ENCODE peak calls at places on chromosomes 1 and 21, in eight cellular contexts. One of them, this sample, is unnamed.

GRCh38 chr21:25639167-25639921 is at the start of gene JAM2:
- DNase-seq in astrocyte of the spinal cord: peak
- DNase-seq in Calu3: no peak
- DNase-seq in lower leg skin: no peak
- DNase-seq in left lung: peak
- DNase-seq in ascending aorta: no peak
- DNase-seq in lung: no peak
- DNase-seq in IMR-90: peak
- DNase-seq in this sample: peak

GRCh38 chr1:27161594-27161993 is 6.7 kb upstream of the SLC9A1 start:
- DNase-seq in ascending aorta: no peak
- DNase-seq in Calu3: no peak
- DNase-seq in lower leg skin: no peak
- DNase-seq in left lung: no peak
- DNase-seq in IMR-90: no peak
- DNase-seq in astrocyte of the spinal cord: no peak
- DNase-seq in lung: no peak
- DNase-seq in this sample: no peak

GRCh38 chr1:1162597-1163537 is 10.8 kb upstream of the TTLL10 start:
- DNase-seq in astrocyte of the spinal cord: no peak
- DNase-seq in Calu3: peak
- DNase-seq in lung: peak
- DNase-seq in IMR-90: no peak
- DNase-seq in ascending aorta: no peak
- DNase-seq in lower leg skin: no peak
- DNase-seq in left lung: peak
- DNase-seq in this sample: no peak

GRCh38 chr21:41952568-41953248 is 1.1 kb downstream of the C2CD2 start:
- DNase-seq in left lung: no peak
- DNase-seq in lower leg skin: no peak
- DNase-seq in ascending aorta: no peak
- DNase-seq in IMR-90: peak
- DNase-seq in lung: no peak
- DNase-seq in astrocyte of the spinal cord: no peak
- DNase-seq in Calu3: no peak
- DNase-seq in this sample: no peak

GRCh38 chr21:44887126-44887806 is 13.8 kb upstream of the PTTG1IP start:
- DNase-seq in IMR-90: no peak
- DNase-seq in lower leg skin: no peak
- DNase-seq in left lung: no peak
- DNase-seq in lung: no peak
- DNase-seq in astrocyte of the spinal cord: no peak
- DNase-seq in Calu3: no peak
- DNase-seq in ascending aorta: no peak
- DNase-seq in this sample: no peak

GRCh38 chr1:15088146-15089025 is 65.2 kb upstream of the TMEM51 start:
- DNase-seq in lower leg skin: no peak
- DNase-seq in ascending aorta: no peak
- DNase-seq in left lung: no peak
- DNase-seq in astrocyte of the spinal cord: no peak
- DNase-seq in IMR-90: peak
- DNase-seq in Calu3: no peak
- DNase-seq in lung: no peak
- DNase-seq in this sample: no peak

GRCh38 chr1:47659141-47659540 is 221.3 kb downstream of the FOXD2 start:
- DNase-seq in lung: no peak
- DNase-seq in astrocyte of the spinal cord: no peak
- DNase-seq in ascending aorta: no peak
- DNase-seq in lower leg skin: no peak
- DNase-seq in Calu3: no peak
- DNase-seq in IMR-90: no peak
- DNase-seq in left lung: no peak
- DNase-seq in this sample: peak

GRCh38 chr21:15549671-15550070 is 180.1 kb upstream of the USP25 start:
- DNase-seq in IMR-90: peak
- DNase-seq in astrocyte of the spinal cord: peak
- DNase-seq in lower leg skin: no peak
- DNase-seq in Calu3: no peak
- DNase-seq in left lung: no peak
- DNase-seq in ascending aorta: no peak
- DNase-seq in lung: no peak
- DNase-seq in this sample: no peak

GRCh38 chr1:67850151-67850551 is 16.9 kb upstream of the GNG12 start:
- DNase-seq in lung: no peak
- DNase-seq in left lung: no peak
- DNase-seq in ascending aorta: no peak
- DNase-seq in lower leg skin: no peak
- DNase-seq in IMR-90: peak
- DNase-seq in astrocyte of the spinal cord: peak
- DNase-seq in Calu3: peak
- DNase-seq in this sample: no peak

GRCh38 chr1:57102957-57103356 is 137.1 kb upstream of the C8B start:
- DNase-seq in lung: no peak
- DNase-seq in astrocyte of the spinal cord: no peak
- DNase-seq in ascending aorta: no peak
- DNase-seq in IMR-90: no peak
- DNase-seq in Calu3: no peak
- DNase-seq in lower leg skin: no peak
- DNase-seq in left lung: no peak
- DNase-seq in this sample: no peak

GRCh38 chr21:16797530-16797929 is 715.3 kb upstream of the CXADR start:
- DNase-seq in ascending aorta: no peak
- DNase-seq in Calu3: no peak
- DNase-seq in IMR-90: no peak
- DNase-seq in lower leg skin: no peak
- DNase-seq in lung: no peak
- DNase-seq in astrocyte of the spinal cord: no peak
- DNase-seq in left lung: no peak
- DNase-seq in this sample: no peak

GRCh38 chr1:158930504-158930903 is 848 bp upstream of the PYHIN1 start:
- DNase-seq in left lung: no peak
- DNase-seq in IMR-90: no peak
- DNase-seq in ascending aorta: no peak
- DNase-seq in Calu3: no peak
- DNase-seq in lung: no peak
- DNase-seq in lower leg skin: no peak
- DNase-seq in astrocyte of the spinal cord: no peak
- DNase-seq in this sample: no peak

GRCh38 chr1:44405804-44406743 is 1.0 kb downstream of the RNF220 start:
- DNase-seq in astrocyte of the spinal cord: no peak
- DNase-seq in left lung: peak
- DNase-seq in Calu3: peak
- DNase-seq in ascending aorta: no peak
- DNase-seq in lower leg skin: no peak
- DNase-seq in IMR-90: no peak
- DNase-seq in lung: no peak
- DNase-seq in this sample: no peak

GRCh38 chr21:21137986-21138385 is 139.8 kb downstream of the NCAM2 start:
- DNase-seq in lower leg skin: no peak
- DNase-seq in lung: no peak
- DNase-seq in astrocyte of the spinal cord: peak
- DNase-seq in Calu3: no peak
- DNase-seq in ascending aorta: no peak
- DNase-seq in IMR-90: peak
- DNase-seq in left lung: no peak
- DNase-seq in this sample: no peak

GRCh38 chr1:41380195-41380594 is 19.0 kb downstream of the FOXO6 start:
- DNase-seq in lung: no peak
- DNase-seq in left lung: no peak
- DNase-seq in Calu3: no peak
- DNase-seq in lower leg skin: no peak
- DNase-seq in ascending aorta: no peak
- DNase-seq in IMR-90: no peak
- DNase-seq in astrocyte of the spinal cord: no peak
- DNase-seq in this sample: no peak

GRCh38 chr1:86015375-86015774 is 141.2 kb downstream of the COL24A1 start:
- DNase-seq in IMR-90: no peak
- DNase-seq in lower leg skin: no peak
- DNase-seq in lung: no peak
- DNase-seq in astrocyte of the spinal cord: no peak
- DNase-seq in left lung: no peak
- DNase-seq in ascending aorta: no peak
- DNase-seq in Calu3: no peak
- DNase-seq in this sample: no peak

GRCh38 chr1:45331436-45332345 is 5.0 kb downstream of the HPDL start:
- DNase-seq in lower leg skin: no peak
- DNase-seq in left lung: no peak
- DNase-seq in IMR-90: no peak
- DNase-seq in astrocyte of the spinal cord: no peak
- DNase-seq in ascending aorta: no peak
- DNase-seq in Calu3: no peak
- DNase-seq in lung: no peak
- DNase-seq in this sample: no peak

GRCh38 chr1:152926091-152926490 is 17.7 kb downstream of the IVL start:
- DNase-seq in lung: no peak
- DNase-seq in IMR-90: peak
- DNase-seq in lower leg skin: no peak
- DNase-seq in left lung: no peak
- DNase-seq in ascending aorta: no peak
- DNase-seq in astrocyte of the spinal cord: peak
- DNase-seq in Calu3: no peak
- DNase-seq in this sample: no peak
- TF ChIP-seq CTCF in lung: no peak
- TF ChIP-seq CTCF in IMR-90: peak
- TF ChIP-seq CTCF in lower leg skin: no peak
- TF ChIP-seq CTCF in left lung: no peak
- TF ChIP-seq CTCF in ascending aorta: peak
- TF ChIP-seq CTCF in astrocyte of the spinal cord: peak
- TF ChIP-seq CTCF in Calu3: peak
- TF ChIP-seq CTCF in this sample: no peak

GRCh38 chr1:6927626-6928025 is 142.4 kb downstream of the CAMTA1 start:
- DNase-seq in lung: no peak
- DNase-seq in IMR-90: peak
- DNase-seq in left lung: no peak
- DNase-seq in ascending aorta: no peak
- DNase-seq in astrocyte of the spinal cord: no peak
- DNase-seq in lower leg skin: no peak
- DNase-seq in Calu3: no peak
- DNase-seq in this sample: no peak

GRCh38 chr1:6936308-6936675 is 151.0 kb downstream of the CAMTA1 start:
- DNase-seq in left lung: no peak
- DNase-seq in astrocyte of the spinal cord: no peak
- DNase-seq in lung: no peak
- DNase-seq in Calu3: no peak
- DNase-seq in ascending aorta: no peak
- DNase-seq in lower leg skin: no peak
- DNase-seq in IMR-90: no peak
- DNase-seq in this sample: no peak

GRCh38 chr1:6928106-6928885 is 143.0 kb downstream of the CAMTA1 start:
- DNase-seq in Calu3: no peak
- DNase-seq in IMR-90: no peak
- DNase-seq in astrocyte of the spinal cord: no peak
- DNase-seq in lung: no peak
- DNase-seq in left lung: no peak
- DNase-seq in lower leg skin: no peak
- DNase-seq in ascending aorta: no peak
- DNase-seq in this sample: no peak

GRCh38 chr1:6935379-6936307 is 150.4 kb downstream of the CAMTA1 start:
- DNase-seq in IMR-90: no peak
- DNase-seq in ascending aorta: no peak
- DNase-seq in astrocyte of the spinal cord: no peak
- DNase-seq in lower leg skin: no peak
- DNase-seq in left lung: no peak
- DNase-seq in Calu3: no peak
- DNase-seq in lung: no peak
- DNase-seq in this sample: no peak

DNA sequence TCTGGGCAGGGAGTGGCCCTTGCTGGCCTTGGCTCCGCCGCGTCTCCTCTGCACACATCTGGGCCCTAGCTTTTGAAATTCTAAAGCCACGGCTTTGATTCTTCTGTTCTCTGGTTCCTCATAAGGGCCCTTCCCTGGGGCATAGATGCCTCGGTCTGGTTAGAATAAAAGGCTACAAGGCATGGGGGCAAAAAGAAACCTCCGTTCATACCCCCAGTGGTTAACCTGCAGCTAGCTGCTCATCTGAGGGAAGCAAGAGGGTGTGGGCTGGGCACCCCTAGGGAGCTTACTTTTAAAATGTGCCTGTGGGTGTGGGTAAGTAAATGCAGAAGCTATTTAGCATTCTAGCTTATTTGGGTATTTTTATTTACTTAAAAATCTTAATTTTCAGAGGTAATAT is 145.6 kb downstream of the CAMTA1 start:
- DNase-seq in lower leg skin: no peak
- DNase-seq in astrocyte of the spinal cord: no peak
- DNase-seq in Calu3: no peak
- DNase-seq in lung: no peak
- DNase-seq in left lung: no peak
- DNase-seq in IMR-90: no peak
- DNase-seq in ascending aorta: no peak
- DNase-seq in this sample: no peak
- TF ChIP-seq CTCF in lower leg skin: no peak
- TF ChIP-seq CTCF in astrocyte of the spinal cord: no peak
- TF ChIP-seq CTCF in Calu3: no peak
- TF ChIP-seq CTCF in lung: no peak
- TF ChIP-seq CTCF in left lung: no peak
- TF ChIP-seq CTCF in IMR-90: no peak
- TF ChIP-seq CTCF in ascending aorta: no peak
- TF ChIP-seq CTCF in this sample: no peak

GRCh38 chr1:4298333-4298732 is 356.1 kb upstream of the AJAP1 start:
- DNase-seq in lower leg skin: no peak
- DNase-seq in ascending aorta: no peak
- DNase-seq in astrocyte of the spinal cord: no peak
- DNase-seq in Calu3: no peak
- DNase-seq in IMR-90: no peak
- DNase-seq in lung: no peak
- DNase-seq in left lung: no peak
- DNase-seq in this sample: no peak
- TF ChIP-seq CTCF in lower leg skin: no peak
- TF ChIP-seq CTCF in ascending aorta: no peak
- TF ChIP-seq CTCF in astrocyte of the spinal cord: no peak
- TF ChIP-seq CTCF in Calu3: no peak
- TF ChIP-seq CTCF in IMR-90: no peak
- TF ChIP-seq CTCF in lung: no peak
- TF ChIP-seq CTCF in left lung: no peak
- TF ChIP-seq CTCF in this sample: no peak

DNA sequence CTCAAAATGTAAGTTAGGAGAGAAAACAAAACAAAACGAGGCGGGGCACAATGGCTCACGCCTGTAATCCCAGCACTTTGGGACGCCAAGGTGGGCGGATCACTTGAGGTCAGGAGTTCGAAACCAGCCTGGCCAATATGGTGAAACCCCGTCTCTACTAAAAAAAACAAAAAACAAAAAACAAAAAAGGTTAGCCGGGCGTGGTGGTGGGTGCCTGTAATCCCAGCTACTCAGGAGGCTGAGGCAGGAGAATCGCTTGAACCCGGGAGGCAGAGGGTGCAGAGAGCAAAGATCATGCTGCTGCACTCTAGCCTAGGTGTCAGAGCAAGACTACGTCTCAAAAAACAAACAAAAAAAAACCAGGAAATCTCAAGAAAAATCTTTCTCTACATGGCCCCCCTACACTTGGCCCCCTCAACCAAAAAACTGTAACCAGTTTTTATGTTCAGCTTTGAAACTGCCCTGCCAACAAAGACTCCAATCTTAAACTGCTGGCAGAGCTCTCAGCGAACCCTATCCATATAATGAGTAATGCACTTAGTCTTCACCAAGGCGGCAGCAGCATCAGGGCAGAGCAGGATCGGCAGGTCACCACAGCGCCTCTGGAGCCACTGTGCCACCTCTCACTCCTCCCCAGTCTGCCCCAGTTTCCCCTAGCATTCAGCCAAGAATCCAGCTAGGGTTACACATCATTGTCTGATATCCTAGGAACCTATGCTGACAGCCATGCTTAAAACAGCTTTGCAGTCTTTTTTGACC is 71.7 kb downstream of the JAK1 start:
- DNase-seq in left lung: no peak
- DNase-seq in lung: no peak
- DNase-seq in astrocyte of the spinal cord: no peak
- DNase-seq in lower leg skin: no peak
- DNase-seq in IMR-90: no peak
- DNase-seq in Calu3: peak
- DNase-seq in ascending aorta: no peak
- DNase-seq in this sample: no peak
- TF ChIP-seq CTCF in left lung: no peak
- TF ChIP-seq CTCF in lung: no peak
- TF ChIP-seq CTCF in astrocyte of the spinal cord: no peak
- TF ChIP-seq CTCF in lower leg skin: no peak
- TF ChIP-seq CTCF in IMR-90: no peak
- TF ChIP-seq CTCF in Calu3: no peak
- TF ChIP-seq CTCF in ascending aorta: no peak
- TF ChIP-seq CTCF in this sample: no peak

This sample was measured in type B pancreatic cell.